ENCODE peak calls at places on chromosomes 4 and X, in six cellular contexts. W, K, U, Q, B and P are unnamed samples.

GRCh38 chrX:11724122-11725017 is 33.7 kb upstream of the MSL3 start:
- DNase-seq in W (peak; percentile 10), K (no peak), U (no peak), Q (no peak), B (peak; percentile 26), P (peak; percentile 8)

GRCh38 chr4:76449362-76449767 is 14.3 kb downstream of the SHROOM3 start:
- DNase-seq in W (no peak), K (no peak), U (no peak), Q (no peak), B (peak; percentile 24), P (peak; percentile 67)

GRCh38 chrX:119156241-119156640 is 28.6 kb upstream of the KIAA1210 start:
- DNase-seq in W (no peak), K (no peak), U (no peak), Q (no peak), B (no peak), P (no peak)

GRCh38 chrX:36019164-36019563 is 99.6 kb downstream of the CFAP47 start:
- DNase-seq in W (no peak), K (no peak), U (no peak), Q (no peak), B (no peak), P (no peak)

GRCh38 chr4:174474457-174475075 is 47.7 kb downstream of the HPGD start:
- DNase-seq in W (no peak), K (no peak), U (peak; percentile 35), Q (no peak), B (no peak), P (no peak)

GRCh38 chr4:3683077-3683743 is 83.0 kb upstream of the ADRA2C start:
- DNase-seq in W (no peak), K (no peak), U (peak; percentile 20), Q (no peak), B (no peak), P (no peak)

GRCh38 chrX:155071694-155072215 is 447 bp downstream of the BRCC3 start:
- DNase-seq in W (no peak), K (no peak), U (no peak), Q (no peak), B (no peak), P (no peak)

GRCh38 chr4:169231647-169232262 is 39.0 kb downstream of the SH3RF1 start:
- DNase-seq in W (no peak), K (no peak), U (no peak), Q (no peak), B (no peak), P (no peak)

GRCh38 chrX:96183843-96184242 is 500.8 kb upstream of the DIAPH2 start:
- DNase-seq in W (no peak), K (no peak), U (no peak), Q (no peak), B (no peak), P (no peak)

GRCh38 chr4:147513952-147514351 is 33.1 kb downstream of the EDNRA start:
- DNase-seq in W (no peak), K (no peak), U (no peak), Q (no peak), B (no peak), P (no peak)

GRCh38 chr4:2058264-2059033 is 678 bp upstream of the NAT8L start:
- DNase-seq in W (no peak), K (peak; percentile 11), U (peak; percentile 65), Q (no peak), B (no peak), P (no peak)

GRCh38 chrX:45745479-45745878 is 544.8 kb upstream of the DIPK2B start:
- DNase-seq in W (no peak), K (no peak), U (no peak), Q (no peak), B (no peak), P (no peak)

GRCh38 chrX:13001961-13002671 is 27.2 kb downstream of the TMSB4X start:
- DNase-seq in W (no peak), K (no peak), U (no peak), Q (no peak), B (no peak), P (no peak)

GRCh38 chr4:158553364-158553763 is 31.7 kb downstream of the RXFP1 start:
- DNase-seq in W (no peak), K (no peak), U (no peak), Q (no peak), B (no peak), P (no peak)

GRCh38 chrX:41599507-41599906 is 89.3 kb upstream of the GPR34 start:
- DNase-seq in W (no peak), K (no peak), U (no peak), Q (no peak), B (no peak), P (no peak)

GRCh38 chr4:73674451-73674919 is 54.2 kb upstream of the RASSF6 start:
- DNase-seq in W (no peak), K (peak; percentile 16), U (no peak), Q (no peak), B (no peak), P (no peak)

GRCh38 chr4:72631296-72631695 is 62.3 kb upstream of the ADAMTS3 start:
- DNase-seq in W (peak; percentile 30), K (peak; percentile 27), U (no peak), Q (no peak), B (peak; percentile 89), P (peak; percentile 75)

GRCh38 chrX:28659269-28659668 is 72.0 kb downstream of the IL1RAPL1 start:
- DNase-seq in W (no peak), K (no peak), U (peak; percentile 39), Q (no peak), B (no peak), P (no peak)
- TF ChIP-seq CTCF in W (peak; percentile 6), K (peak; percentile 32), U (peak; percentile 79), Q (no peak), B (peak; percentile 52), P (peak; percentile 25)

GRCh38 chr4:32340591-32340990 is 1620.4 kb downstream of the PCDH7 start:
- DNase-seq in W (no peak), K (no peak), U (no peak), Q (no peak), B (no peak), P (no peak)
- TF ChIP-seq CTCF in W (no peak), K (no peak), U (no peak), Q (no peak), B (no peak), P (no peak)

DNA sequence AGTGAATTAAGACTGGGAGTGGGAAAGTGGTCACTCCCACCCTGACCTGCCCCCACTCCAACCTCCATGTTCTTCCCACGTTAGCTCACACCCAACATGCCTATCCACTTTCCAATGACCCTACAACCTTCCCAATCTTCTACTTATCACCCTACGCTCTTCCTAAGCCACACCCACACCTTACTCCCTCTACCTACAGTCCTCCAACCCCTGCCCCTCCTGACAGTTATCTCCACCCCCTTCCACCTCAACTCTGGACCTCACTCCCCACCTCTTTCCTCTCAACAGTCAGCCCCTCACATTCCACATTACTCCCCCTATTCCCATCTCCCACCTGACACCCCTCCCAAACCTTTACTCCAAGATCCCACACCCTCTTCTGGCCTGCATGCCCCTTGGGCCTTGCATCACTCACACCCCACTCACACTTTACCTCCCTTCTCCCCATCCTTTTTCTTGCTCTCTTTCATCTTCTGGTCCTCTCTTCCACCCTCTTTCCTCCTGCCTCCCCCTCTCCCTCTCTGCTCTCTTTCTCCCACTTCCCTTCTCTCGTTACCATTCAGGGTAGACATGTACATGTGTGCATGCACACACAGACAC is 6.9 kb downstream of the NALF2 start:
- DNase-seq in W (no peak), K (no peak), U (no peak), Q (peak; percentile 43), B (no peak), P (no peak)
- TF ChIP-seq CTCF in W (no peak), K (no peak), U (no peak), Q (no peak), B (no peak), P (no peak)

GRCh38 chr4:152045781-152046571 is 285.2 kb upstream of the GATB start:
- DNase-seq in W (no peak), K (peak; percentile 48), U (peak; percentile 94), Q (no peak), B (no peak), P (no peak)
- TF ChIP-seq CTCF in W (peak; percentile 71), K (peak; percentile 72), U (peak; percentile 96), Q (peak; percentile 22), B (peak; percentile 70), P (peak; percentile 64)